ENCODE peak calls at places on chromosomes 12 and 14, in five cellular contexts. N, D, C, I and K are unnamed samples.

GRCh38 chr14:99274346-99275221 is 2.6 kb upstream of the BCL11B start:
- DNase-seq in N (peak; percentile 85), I (peak; percentile 44), C (no peak), D (peak; percentile 53), K (peak; percentile 59)

GRCh38 chr14:36221097-36221496 is 44.6 kb upstream of the PTCSC3 start:
- DNase-seq in D (no peak), C (no peak), I (no peak), N (no peak), K (no peak)

GRCh38 chr12:93376436-93377251 is 1.1 kb upstream of the NUDT4 start:
- DNase-seq in I (peak; percentile 68), C (peak; percentile 54), N (peak; percentile 28), D (peak; percentile 19), K (peak; percentile 73)

GRCh38 chr14:99273025-99273723 is 1.2 kb upstream of the BCL11B start:
- DNase-seq in C (no peak), D (no peak), N (peak; percentile 77), I (no peak), K (peak; percentile 34)

GRCh38 chr14:90785474-90785873 is 30.8 kb downstream of the TTC7B start:
- DNase-seq in D (peak; percentile 53), I (no peak), N (peak; percentile 49), C (peak; percentile 53), K (no peak)

GRCh38 chr14:104362761-104363605 is 216.6 kb upstream of the C14orf180 start:
- DNase-seq in C (peak; percentile 32), I (no peak), N (no peak), D (no peak), K (no peak)

GRCh38 chr12:129727100-129727499 is 176.7 kb downstream of the TMEM132D start:
- DNase-seq in N (no peak), I (no peak), D (no peak), C (no peak), K (no peak)

GRCh38 chr12:53213348-53213747 is 6.3 kb upstream of the ITGB7 start:
- DNase-seq in C (peak; percentile 85), I (peak; percentile 84), D (peak; percentile 83), N (peak; percentile 81), K (peak; percentile 93)

GRCh38 chr12:116735951-116736599 is 1.8 kb downstream of the SPRING1 start:
- DNase-seq in N (peak; percentile 17), I (no peak), D (peak; percentile 58), C (peak; percentile 71), K (peak; percentile 29)

GRCh38 chr12:49198431-49199155 is 9.7 kb upstream of the TUBA1A start:
- DNase-seq in C (peak; percentile 26), N (no peak), D (no peak), I (peak; percentile 56), K (peak; percentile 66)

GRCh38 chr12:27554421-27555186 is 30.6 kb downstream of the PPFIBP1 start:
- DNase-seq in I (peak; percentile 71), D (peak; percentile 23), C (no peak), N (peak; percentile 43), K (peak; percentile 85)

GRCh38 chr12:34109390-34109789 is 87.1 kb downstream of the ALG10 start:
- DNase-seq in D (no peak), I (no peak), C (no peak), N (no peak), K (no peak)

GRCh38 chr14:91374287-91374880 is 43.2 kb downstream of the CCDC88C start:
- DNase-seq in C (no peak), N (no peak), I (no peak), D (no peak), K (no peak)

GRCh38 chr14:34993444-34993843 is 10.7 kb downstream of the SRP54 start:
- DNase-seq in D (no peak), I (no peak), N (no peak), C (no peak), K (no peak)

GRCh38 chr14:23366163-23366921 is 1.4 kb upstream of the EFS start:
- DNase-seq in C (no peak), D (no peak), N (no peak), I (peak; percentile 75), K (peak; percentile 80)

GRCh38 chr12:39417916-39418315 is 25.0 kb downstream of the KIF21A start:
- DNase-seq in C (no peak), I (no peak), D (no peak), N (no peak), K (no peak)

GRCh38 chr12:118061876-118062791 is 1.2 kb upstream of the WSB2 start:
- DNase-seq in N (peak; percentile 74), I (peak; percentile 47), C (peak; percentile 46), D (peak; percentile 46), K (peak; percentile 65)

GRCh38 chr14:103802353-103802752 is 45.0 kb downstream of the PPP1R13B start:
- DNase-seq in I (no peak), N (no peak), D (no peak), C (no peak), K (no peak)

GRCh38 chr12:11853126-11853525 is 203.7 kb downstream of the ETV6 start:
- DNase-seq in D (no peak), I (no peak), C (no peak), N (no peak), K (no peak)

GRCh38 chr12:11901687-11902524 is 168.8 kb upstream of the BCL2L14 start:
- DNase-seq in D (peak; percentile 24), I (no peak), C (no peak), N (no peak), K (no peak)

GRCh38 chr12:21938879-21939278 is 2.3 kb downstream of the ABCC9 start:
- DNase-seq in C (no peak), N (no peak), I (no peak), D (no peak), K (no peak)

GRCh38 chr12:19093218-19093617 is 36.3 kb upstream of the PLEKHA5 start:
- DNase-seq in N (no peak), I (no peak), D (no peak), C (no peak), K (no peak)

GRCh38 chr14:81386379-81386778 is 13.7 kb downstream of the STON2 start:
- DNase-seq in D (no peak), I (no peak), C (no peak), N (no peak), K (no peak)

GRCh38 chr14:93969082-93969828 is 7.1 kb downstream of the ASB2 start:
- DNase-seq in N (no peak), D (no peak), I (no peak), C (no peak), K (no peak)

GRCh38 chr12:108446766-108447165 is 68.3 kb upstream of the FICD start:
- DNase-seq in N (no peak), D (no peak), I (no peak), C (no peak), K (no peak)

GRCh38 chr14:100864960-100865681 is 38.4 kb downstream of the RTL1 start:
- DNase-seq in I (no peak), D (no peak), C (no peak), N (peak; percentile 13), K (no peak)

GRCh38 chr14:91693342-91693741 is 38.5 kb downstream of the CATSPERB start:
- DNase-seq in C (no peak), N (peak; percentile 10), I (no peak), D (peak; percentile 54), K (no peak)

GRCh38 chr14:30482270-30482669 is 76.7 kb upstream of the G2E3 start:
- DNase-seq in D (no peak), N (no peak), I (no peak), C (no peak), K (no peak)

GRCh38 chr12:95465275-95465674 is 8.7 kb upstream of the METAP2 start:
- DNase-seq in N (no peak), I (no peak), D (no peak), C (no peak), K (no peak)

GRCh38 chr12:52873832-52874572 is 25.2 kb upstream of the KRT78 start:
- DNase-seq in N (peak; percentile 96), I (peak; percentile 88), C (peak; percentile 72), D (peak; percentile 93), K (peak; percentile 75)

GRCh38 chr14:59688224-59689170 is 111.9 kb upstream of the CCDC175 start:
- DNase-seq in I (no peak), D (peak; percentile 22), C (peak; percentile 62), N (peak; percentile 52), K (peak; percentile 32)

GRCh38 chr12:4217091-4217490 is 56.5 kb upstream of the CCND2 start:
- DNase-seq in I (no peak), D (no peak), N (no peak), C (no peak), K (no peak)

GRCh38 chr12:64675795-64676194 is 65.5 kb downstream of the RASSF3 start:
- DNase-seq in I (peak; percentile 58), N (peak; percentile 78), C (no peak), D (peak; percentile 88), K (peak; percentile 92)
- H3K4me3 ChIP-seq in I (no peak overlapping the region), N (no peak overlapping the region), C (no peak overlapping the region), D (no peak overlapping the region), K (no peak overlapping the region)

GRCh38 chr12:84804691-84805473 is 107.7 kb downstream of the SLC6A15 start:
- DNase-seq in C (no peak), I (no peak), D (no peak), N (no peak), K (no peak)
- H3K27ac ChIP-seq in C (no peak overlapping the region), I (no peak overlapping the region), D (no peak overlapping the region), N (no peak overlapping the region), K (no peak overlapping the region)

DNA sequence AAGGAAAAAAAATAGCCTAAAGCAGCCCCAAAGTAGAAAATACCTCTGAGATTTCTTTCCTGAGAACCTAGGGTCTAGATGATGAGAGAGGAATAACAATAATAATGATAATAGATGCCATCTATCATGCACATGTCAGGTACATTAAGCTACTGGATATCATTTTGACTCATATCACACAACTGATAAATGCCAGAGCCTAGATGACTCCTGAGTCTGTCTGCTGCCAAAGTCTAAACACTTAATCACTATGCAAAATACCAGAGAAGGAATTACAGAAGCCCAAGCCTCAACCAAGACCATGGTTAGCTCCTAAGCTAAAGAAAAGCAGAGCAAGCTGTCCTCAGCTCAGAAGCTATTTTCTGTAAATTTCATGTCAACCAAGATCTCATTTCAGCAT is 520.3 kb upstream of the TMPO start:
- DNase-seq in D (no peak), C (no peak), N (no peak), I (no peak), K (no peak)
- TF ChIP-seq POLR2A in D (no peak), C (no peak), N (no peak), I (no peak), K (no peak)

GRCh38 chr14:42992930-42993329 is 1386.3 kb downstream of the LRFN5 start:
- DNase-seq in D (no peak), I (no peak), C (no peak), N (no peak), K (no peak)
- H3K4me3 ChIP-seq in D (no peak overlapping the region), I (no peak overlapping the region), C (no peak overlapping the region), N (no peak overlapping the region), K (no peak overlapping the region)

DNA sequence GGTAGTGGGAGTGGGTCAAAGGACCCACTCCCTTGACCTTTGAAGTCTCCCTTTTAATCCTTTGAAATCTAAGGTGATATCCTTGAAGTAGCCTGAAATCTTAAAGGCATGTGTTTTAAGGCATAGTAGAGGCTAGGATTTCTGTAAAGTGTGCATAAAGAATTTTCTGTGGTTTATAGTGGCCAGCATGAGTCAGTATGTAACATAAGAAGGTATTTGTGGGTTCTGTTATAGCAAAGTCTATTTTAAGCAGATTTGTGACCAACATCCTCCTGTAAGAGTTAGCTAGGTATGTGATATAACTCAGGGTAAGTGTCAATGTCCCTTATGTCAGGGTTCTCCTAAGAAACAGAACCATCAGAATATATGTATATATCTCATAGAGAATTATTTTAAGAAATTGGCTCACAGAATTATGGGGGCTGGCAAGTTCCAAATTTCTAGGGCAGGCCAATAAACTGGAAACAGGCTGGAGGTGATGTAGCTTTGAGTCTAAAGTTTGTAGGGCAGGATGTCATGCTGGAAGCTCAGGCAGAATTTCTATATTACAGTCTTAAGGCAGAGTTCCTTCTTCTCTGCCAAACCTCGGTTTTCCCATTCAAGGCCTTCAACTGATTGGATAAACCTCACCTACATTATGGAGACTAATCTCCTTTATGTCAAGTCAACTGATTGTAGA is 18.7 kb upstream of the EPYC start:
- DNase-seq in C (no peak), D (no peak), I (no peak), N (no peak), K (no peak)
- H3K27ac ChIP-seq in C (no peak overlapping the region), D (no peak overlapping the region), I (no peak overlapping the region), N (no peak overlapping the region), K (no peak overlapping the region)